ENCODE peak calls at places on chromosomes 16 and 17, in seven cellular contexts. C is activated CD4-positive, alpha-beta T cell treated with anti-CD3 and anti-CD28 coated beads, Interleukin-2, amount 50 U/mL, for 4 hours; N is AG09319; W is heart left ventricle; R is T-helper 1 cell; D is stimulated activated CD8-positive, alpha-beta memory T cell treated with anti-CD3 and anti-CD28 coated beads, Interleukin-4, amount 100 ng/mL, for 24 hours; U is central memory CD8-positive, alpha-beta T cell. M is an unnamed sample.

GRCh38 chr17:34673516-34673915 is 94.1 kb downstream of the TMEM132E start:
- DNase-seq in C (no peak), R (no peak), W (no peak), D (no peak), N (no peak), U (no peak), M (no peak)

GRCh38 chr16:66510711-66511614 is 39.0 kb downstream of the TK2 start:
- DNase-seq in W (no peak), R (no peak), U (no peak), N (no peak), D (no peak), C (no peak), M (no peak)

GRCh38 chr17:64448665-64449512 is at the start of gene MILR1:
- DNase-seq in R (peak), U (no peak), N (peak), W (peak), C (no peak), D (no peak), M (peak)

GRCh38 chr17:81481011-81481799 is 31.4 kb downstream of the ACTG1 start:
- DNase-seq in N (no peak), U (no peak), R (peak), C (peak), D (peak), W (peak), M (no peak)

GRCh38 chr16:20916927-20917326 is 16.4 kb downstream of the LYRM1 start:
- DNase-seq in W (no peak), N (no peak), D (no peak), C (no peak), R (no peak), U (no peak), M (no peak)

GRCh38 chr17:4895676-4896331 is 3.5 kb upstream of the C17orf107 start:
- DNase-seq in W (no peak), N (no peak), R (no peak), D (no peak), C (no peak), U (no peak), M (no peak)

GRCh38 chr16:58418601-58419000 is 26.3 kb downstream of the GINS3 start:
- DNase-seq in U (no peak), D (no peak), C (no peak), R (no peak), N (no peak), W (peak), M (no peak)

GRCh38 chr16:23223368-23223767 is 40.8 kb downstream of the SCNN1G start:
- DNase-seq in N (no peak), D (no peak), R (no peak), U (no peak), C (no peak), W (no peak), M (no peak)

GRCh38 chr16:49788505-49788904 is 67.4 kb downstream of the ZNF423 start:
- DNase-seq in W (no peak), R (no peak), D (no peak), U (no peak), C (no peak), N (no peak), M (no peak)

GRCh38 chr17:63838586-63839184 is 3.8 kb downstream of the SMARCD2 start:
- DNase-seq in N (peak), C (no peak), R (no peak), D (no peak), W (peak), U (no peak), M (peak)

GRCh38 chr17:59851431-59852375 is 41.0 kb downstream of the TUBD1 start:
- DNase-seq in D (no peak), W (no peak), U (no peak), N (peak), C (no peak), R (no peak), M (peak)

GRCh38 chr16:80968386-80969113 is 38.1 kb downstream of the CMC2 start:
- DNase-seq in R (no peak), C (no peak), N (no peak), U (no peak), D (no peak), W (no peak), M (no peak)

GRCh38 chr17:37833237-37833859 is 88.5 kb upstream of the HNF1B start:
- DNase-seq in U (no peak), N (no peak), R (peak), D (no peak), W (no peak), C (no peak), M (no peak)

GRCh38 chr17:78510141-78510935 is 66.9 kb downstream of the DNAH17 start:
- DNase-seq in U (no peak), N (no peak), C (no peak), R (no peak), W (no peak), D (no peak), M (no peak)

GRCh38 chr16:22664561-22664997 is 149.4 kb upstream of the HS3ST2 start:
- DNase-seq in N (no peak), C (no peak), W (no peak), R (no peak), D (no peak), U (no peak), M (no peak)

GRCh38 chr17:73356561-73357170 is 44.9 kb upstream of the CDC42EP4 start:
- DNase-seq in R (no peak), U (no peak), C (no peak), W (no peak), N (no peak), D (no peak), M (no peak)

GRCh38 chr17:2081564-2081963 is 26.7 kb downstream of the HIC1 start:
- DNase-seq in N (no peak), W (no peak), C (no peak), D (no peak), R (no peak), U (no peak), M (no peak)

GRCh38 chr17:36001862-36002603 is 680 bp upstream of the CCL15 start:
- DNase-seq in N (no peak), W (no peak), R (no peak), D (no peak), U (no peak), C (no peak), M (no peak)

GRCh38 chr16:63876096-63876495 is 1245.8 kb downstream of the CDH11 start:
- DNase-seq in N (no peak), R (no peak), W (no peak), U (no peak), D (no peak), C (no peak), M (peak)

GRCh38 chr16:27285676-27286196 is 17.2 kb upstream of the NSMCE1 start:
- DNase-seq in D (no peak), R (no peak), C (no peak), W (peak), N (no peak), U (no peak), M (no peak)

GRCh38 chr17:64024781-64025731 is 4.6 kb upstream of the ICAM2 start:
- DNase-seq in D (no peak), N (no peak), C (no peak), W (no peak), U (no peak), R (peak), M (no peak)

GRCh38 chr17:2900842-2901241 is 104.6 kb downstream of the RAP1GAP2 start:
- DNase-seq in U (no peak), W (no peak), N (no peak), D (no peak), R (no peak), C (no peak), M (no peak)

GRCh38 chr17:65557349-65558310 is 3.8 kb downstream of the AXIN2 start:
- DNase-seq in R (no peak), N (no peak), D (no peak), U (no peak), W (no peak), C (peak), M (no peak)

GRCh38 chr17:69857412-69857835 is 217.6 kb upstream of the KCNJ16 start:
- DNase-seq in W (no peak), N (peak), D (no peak), R (no peak), U (no peak), C (no peak), M (peak)

GRCh38 chr17:3546521-3546920 is 11.1 kb downstream of the TRPV3 start:
- DNase-seq in W (no peak), C (no peak), N (no peak), D (no peak), U (no peak), R (no peak), M (no peak)

GRCh38 chr16:88941933-88942909 is 34.8 kb downstream of the CBFA2T3 start:
- DNase-seq in C (peak), W (peak), R (peak), N (no peak), U (peak), D (peak), M (no peak)

GRCh38 chr16:53864819-53865491 is 161.0 kb downstream of the FTO start:
- DNase-seq in U (no peak), D (no peak), C (no peak), W (no peak), N (no peak), R (no peak), M (no peak)

GRCh38 chr16:86198201-86199118 is 299.5 kb downstream of the IRF8 start:
- DNase-seq in C (no peak), U (no peak), R (no peak), W (no peak), N (no peak), D (no peak), M (no peak)

GRCh38 chr17:62625870-62626200 is 1.6 kb upstream of the MRC2 start:
- DNase-seq in C (no peak), N (no peak), D (no peak), U (no peak), W (no peak), R (no peak), M (no peak)

GRCh38 chr16:83549836-83550569 is 257.8 kb upstream of the HSBP1 start:
- DNase-seq in R (no peak), N (no peak), U (no peak), D (no peak), C (no peak), W (no peak), M (no peak)

M was measured in skeletal muscle cell.